ENCODE peak calls at places on chromosome 12, in seven cellular contexts. One of them, this sample, is unnamed.

GRCh38 chr12:54958048-54958658 is 26.4 kb downstream of the TESPA1 start:
- DNase-seq in upper lobe of left lung: no peak
- DNase-seq in prostate gland: peak; percentile 48
- DNase-seq in GM12878: peak; percentile 44
- DNase-seq in breast epithelium: no peak
- DNase-seq in GM12892: no peak
- DNase-seq in GM12891: no peak
- DNase-seq in this sample: peak; percentile 42

GRCh38 chr12:132522586-132523380 is 32.8 kb downstream of the FBRSL1 start:
- DNase-seq in upper lobe of left lung: no peak
- DNase-seq in prostate gland: no peak
- DNase-seq in GM12878: no peak
- DNase-seq in breast epithelium: no peak
- DNase-seq in GM12892: no peak
- DNase-seq in GM12891: no peak
- DNase-seq in this sample: no peak

GRCh38 chr12:20044836-20045235 is 323.5 kb upstream of the PDE3A start:
- DNase-seq in upper lobe of left lung: no peak
- DNase-seq in prostate gland: no peak
- DNase-seq in GM12878: no peak
- DNase-seq in breast epithelium: no peak
- DNase-seq in GM12892: no peak
- DNase-seq in GM12891: no peak
- DNase-seq in this sample: no peak

GRCh38 chr12:29782285-29782820 is 1.4 kb downstream of the TMTC1 start:
- DNase-seq in upper lobe of left lung: no peak
- DNase-seq in prostate gland: peak; percentile 11
- DNase-seq in GM12878: no peak
- DNase-seq in breast epithelium: no peak
- DNase-seq in GM12892: no peak
- DNase-seq in GM12891: no peak
- DNase-seq in this sample: no peak

GRCh38 chr12:90510948-90511347 is 444.0 kb downstream of the CCER1 start:
- DNase-seq in upper lobe of left lung: no peak
- DNase-seq in prostate gland: no peak
- DNase-seq in GM12878: no peak
- DNase-seq in breast epithelium: no peak
- DNase-seq in GM12892: no peak
- DNase-seq in GM12891: no peak
- DNase-seq in this sample: no peak

GRCh38 chr12:110379201-110379600 is 24.3 kb downstream of the ANAPC7 start:
- DNase-seq in upper lobe of left lung: no peak
- DNase-seq in prostate gland: no peak
- DNase-seq in GM12878: no peak
- DNase-seq in breast epithelium: no peak
- DNase-seq in GM12892: no peak
- DNase-seq in GM12891: no peak
- DNase-seq in this sample: no peak

GRCh38 chr12:2959194-2959507 is at the start of gene TEAD4:
- DNase-seq in upper lobe of left lung: peak; percentile 58
- DNase-seq in prostate gland: peak; percentile 60
- DNase-seq in GM12878: no peak
- DNase-seq in breast epithelium: no peak
- DNase-seq in GM12892: peak; percentile 48
- DNase-seq in GM12891: peak; percentile 69
- DNase-seq in this sample: peak; percentile 64

GRCh38 chr12:21801522-21802288 is 27.2 kb upstream of the KCNJ8 start:
- DNase-seq in upper lobe of left lung: no peak
- DNase-seq in prostate gland: no peak
- DNase-seq in GM12878: no peak
- DNase-seq in breast epithelium: no peak
- DNase-seq in GM12892: no peak
- DNase-seq in GM12891: no peak
- DNase-seq in this sample: no peak

GRCh38 chr12:42643881-42644579 is 54.5 kb upstream of the PRICKLE1 start:
- DNase-seq in upper lobe of left lung: no peak
- DNase-seq in prostate gland: no peak
- DNase-seq in GM12878: no peak
- DNase-seq in breast epithelium: no peak
- DNase-seq in GM12892: no peak
- DNase-seq in GM12891: no peak
- DNase-seq in this sample: no peak

GRCh38 chr12:123369209-123369608 is 4.6 kb upstream of the SBNO1 start:
- DNase-seq in upper lobe of left lung: no peak
- DNase-seq in prostate gland: no peak
- DNase-seq in GM12878: no peak
- DNase-seq in breast epithelium: no peak
- DNase-seq in GM12892: no peak
- DNase-seq in GM12891: no peak
- DNase-seq in this sample: no peak

GRCh38 chr12:77070382-77071294 is 5.3 kb upstream of the E2F7 start:
- DNase-seq in upper lobe of left lung: no peak
- DNase-seq in prostate gland: no peak
- DNase-seq in GM12878: peak; percentile 48
- DNase-seq in breast epithelium: no peak
- DNase-seq in GM12892: no peak
- DNase-seq in GM12891: no peak
- DNase-seq in this sample: no peak

GRCh38 chr12:75270157-75270556 is 60.0 kb downstream of the CAPS2 start:
- DNase-seq in upper lobe of left lung: no peak
- DNase-seq in prostate gland: no peak
- DNase-seq in GM12878: no peak
- DNase-seq in breast epithelium: no peak
- DNase-seq in GM12892: no peak
- DNase-seq in GM12891: no peak
- DNase-seq in this sample: no peak

GRCh38 chr12:74412607-74413230 is 124.9 kb upstream of the ATXN7L3B start:
- DNase-seq in upper lobe of left lung: no peak
- DNase-seq in prostate gland: no peak
- DNase-seq in GM12878: no peak
- DNase-seq in breast epithelium: no peak
- DNase-seq in GM12892: no peak
- DNase-seq in GM12891: no peak
- DNase-seq in this sample: no peak

GRCh38 chr12:29591140-29592020 is 93.9 kb upstream of the OVCH1 start:
- DNase-seq in upper lobe of left lung: no peak
- DNase-seq in prostate gland: no peak
- DNase-seq in GM12878: no peak
- DNase-seq in breast epithelium: no peak
- DNase-seq in GM12892: no peak
- DNase-seq in GM12891: no peak
- DNase-seq in this sample: no peak

GRCh38 chr12:124679533-124680371 is 112.3 kb upstream of the NCOR2 start:
- DNase-seq in upper lobe of left lung: no peak
- DNase-seq in prostate gland: peak; percentile 47
- DNase-seq in GM12878: no peak
- DNase-seq in breast epithelium: no peak
- DNase-seq in GM12892: no peak
- DNase-seq in GM12891: no peak
- DNase-seq in this sample: peak; percentile 80

GRCh38 chr12:44827832-44828438 is 48.2 kb downstream of the NELL2 start:
- DNase-seq in upper lobe of left lung: no peak
- DNase-seq in prostate gland: no peak
- DNase-seq in GM12878: no peak
- DNase-seq in breast epithelium: no peak
- DNase-seq in GM12892: no peak
- DNase-seq in GM12891: no peak
- DNase-seq in this sample: no peak

GRCh38 chr12:31201382-31201781 is 124.6 kb downstream of the SINHCAF start:
- DNase-seq in upper lobe of left lung: no peak
- DNase-seq in prostate gland: no peak
- DNase-seq in GM12878: no peak
- DNase-seq in breast epithelium: no peak
- DNase-seq in GM12892: no peak
- DNase-seq in GM12891: no peak
- DNase-seq in this sample: no peak

GRCh38 chr12:45713108-45713507 is 16.4 kb upstream of the ARID2 start:
- DNase-seq in upper lobe of left lung: no peak
- DNase-seq in prostate gland: no peak
- DNase-seq in GM12878: no peak
- DNase-seq in breast epithelium: no peak
- DNase-seq in GM12892: no peak
- DNase-seq in GM12891: no peak
- DNase-seq in this sample: no peak

GRCh38 chr12:118237053-118237665 is 101.2 kb downstream of the PEBP1 start:
- DNase-seq in upper lobe of left lung: no peak
- DNase-seq in prostate gland: no peak
- DNase-seq in GM12878: peak; percentile 65
- DNase-seq in breast epithelium: no peak
- DNase-seq in GM12892: peak; percentile 20
- DNase-seq in GM12891: peak; percentile 17
- DNase-seq in this sample: no peak

GRCh38 chr12:123163227-123163626 is 12.3 kb upstream of the PITPNM2 start:
- DNase-seq in upper lobe of left lung: no peak
- DNase-seq in prostate gland: no peak
- DNase-seq in GM12878: no peak
- DNase-seq in breast epithelium: no peak
- DNase-seq in GM12892: no peak
- DNase-seq in GM12891: no peak
- DNase-seq in this sample: no peak

GRCh38 chr12:71478277-71478676 is 38.7 kb downstream of the LGR5 start:
- DNase-seq in upper lobe of left lung: no peak
- DNase-seq in prostate gland: no peak
- DNase-seq in GM12878: no peak
- DNase-seq in breast epithelium: no peak
- DNase-seq in GM12892: no peak
- DNase-seq in GM12891: no peak
- DNase-seq in this sample: no peak

GRCh38 chr12:78385541-78385940 is 479.0 kb upstream of the SYT1 start:
- DNase-seq in upper lobe of left lung: no peak
- DNase-seq in prostate gland: no peak
- DNase-seq in GM12878: no peak
- DNase-seq in breast epithelium: no peak
- DNase-seq in GM12892: no peak
- DNase-seq in GM12891: no peak
- DNase-seq in this sample: no peak

GRCh38 chr12:41521872-41522379 is 333.8 kb downstream of the PDZRN4 start:
- DNase-seq in upper lobe of left lung: no peak
- DNase-seq in prostate gland: no peak
- DNase-seq in GM12878: peak; percentile 3
- DNase-seq in breast epithelium: no peak
- DNase-seq in GM12892: no peak
- DNase-seq in GM12891: no peak
- DNase-seq in this sample: no peak

GRCh38 chr12:26056335-26056734 is 68.5 kb downstream of the BHLHE41 start:
- DNase-seq in upper lobe of left lung: peak; percentile 41
- DNase-seq in prostate gland: peak; percentile 8
- DNase-seq in GM12878: no peak
- DNase-seq in breast epithelium: no peak
- DNase-seq in GM12892: no peak
- DNase-seq in GM12891: no peak
- DNase-seq in this sample: peak; percentile 61

GRCh38 chr12:52496590-52497071 is 3.6 kb upstream of the KRT6A start:
- DNase-seq in upper lobe of left lung: no peak
- DNase-seq in prostate gland: no peak
- DNase-seq in GM12878: no peak
- DNase-seq in breast epithelium: no peak
- DNase-seq in GM12892: no peak
- DNase-seq in GM12891: no peak
- DNase-seq in this sample: no peak
- TF ChIP-seq POLR2AphosphoS5 in upper lobe of left lung: no peak
- TF ChIP-seq POLR2AphosphoS5 in prostate gland: no peak
- TF ChIP-seq POLR2AphosphoS5 in GM12878: no peak
- TF ChIP-seq POLR2AphosphoS5 in breast epithelium: no peak
- TF ChIP-seq POLR2AphosphoS5 in GM12892: no peak
- TF ChIP-seq POLR2AphosphoS5 in GM12891: no peak
- TF ChIP-seq POLR2AphosphoS5 in this sample: no peak

DNA sequence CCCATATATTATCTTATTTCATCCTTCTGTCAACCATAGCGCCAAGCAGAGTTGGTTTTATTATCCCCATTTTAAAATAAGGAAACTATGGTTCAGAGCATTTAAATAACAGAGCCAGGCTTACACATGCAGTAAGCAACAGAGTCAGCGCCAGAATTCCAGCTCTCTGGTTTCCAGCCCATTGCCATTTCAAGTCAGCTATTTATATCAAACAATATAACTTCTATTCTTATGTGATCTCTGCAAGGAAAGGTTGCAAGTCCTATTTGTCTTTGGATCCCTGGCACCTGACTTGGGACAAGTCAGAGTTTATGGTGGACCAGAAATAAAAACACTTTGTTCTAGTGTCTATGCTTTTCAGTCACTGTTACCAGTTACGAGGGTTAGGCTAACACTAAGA is 174.1 kb upstream of the EEA1 start:
- DNase-seq in upper lobe of left lung: no peak
- DNase-seq in prostate gland: peak; percentile 64
- DNase-seq in GM12878: no peak
- DNase-seq in breast epithelium: no peak
- DNase-seq in GM12892: no peak
- DNase-seq in GM12891: no peak
- DNase-seq in this sample: no peak
- TF ChIP-seq POLR2AphosphoS5 in upper lobe of left lung: no peak
- TF ChIP-seq POLR2AphosphoS5 in prostate gland: peak; percentile 65
- TF ChIP-seq POLR2AphosphoS5 in GM12878: no peak
- TF ChIP-seq POLR2AphosphoS5 in breast epithelium: no peak
- TF ChIP-seq POLR2AphosphoS5 in GM12892: no peak
- TF ChIP-seq POLR2AphosphoS5 in GM12891: no peak
- TF ChIP-seq POLR2AphosphoS5 in this sample: no peak

DNA sequence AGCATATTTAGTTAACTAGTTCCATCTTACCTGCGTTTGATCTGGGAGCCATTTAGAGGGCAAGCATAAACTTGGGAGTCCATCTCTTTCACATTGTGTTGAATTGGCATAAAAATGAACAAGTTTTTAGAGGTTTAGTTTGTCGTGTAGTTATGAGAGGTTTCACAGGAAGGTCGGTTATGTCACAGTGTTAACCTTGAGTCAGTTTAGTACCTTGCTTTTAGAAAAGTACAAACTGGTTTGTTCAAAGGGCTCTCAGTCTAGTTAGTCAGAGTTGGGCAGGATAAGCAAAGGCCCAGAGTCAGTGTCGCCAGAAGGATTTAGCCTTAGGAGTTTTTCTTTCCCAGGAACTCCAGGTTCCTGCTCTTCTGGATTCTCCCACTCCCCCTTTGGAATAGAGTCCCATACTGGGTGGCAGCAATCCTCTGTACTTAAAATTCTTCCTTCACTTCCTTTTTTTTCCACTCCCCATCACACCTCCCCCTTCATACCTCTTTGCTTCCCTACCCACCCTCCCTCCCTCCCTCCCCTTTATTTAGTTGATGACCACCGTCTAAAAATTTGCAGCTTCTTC is 12.0 kb downstream of the PCBP2 start:
- DNase-seq in upper lobe of left lung: no peak
- DNase-seq in prostate gland: no peak
- DNase-seq in GM12878: no peak
- DNase-seq in breast epithelium: no peak
- DNase-seq in GM12892: no peak
- DNase-seq in GM12891: no peak
- DNase-seq in this sample: no peak
- TF ChIP-seq POLR2AphosphoS5 in upper lobe of left lung: no peak
- TF ChIP-seq POLR2AphosphoS5 in prostate gland: no peak
- TF ChIP-seq POLR2AphosphoS5 in GM12878: no peak
- TF ChIP-seq POLR2AphosphoS5 in breast epithelium: no peak
- TF ChIP-seq POLR2AphosphoS5 in GM12892: no peak
- TF ChIP-seq POLR2AphosphoS5 in GM12891: no peak
- TF ChIP-seq POLR2AphosphoS5 in this sample: no peak

DNA sequence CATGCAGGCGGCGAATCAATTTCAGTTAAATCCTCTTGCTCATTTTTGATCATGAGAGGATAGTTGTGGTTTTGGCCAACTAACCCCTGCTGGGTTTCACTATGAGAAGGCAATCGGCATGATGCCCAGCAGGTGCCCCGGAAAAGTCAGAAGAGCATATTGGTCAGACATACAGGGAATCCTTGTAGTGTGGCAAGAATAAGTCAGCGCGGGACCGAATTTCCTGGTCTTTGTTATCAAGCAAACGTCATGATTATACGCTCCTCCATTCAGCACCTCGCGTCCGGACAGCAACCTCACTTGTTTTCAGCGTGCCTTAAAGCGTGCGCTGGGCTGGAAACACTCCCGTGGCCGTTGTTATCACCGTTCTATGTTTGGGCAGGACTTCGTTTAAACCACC is 1.8 kb downstream of the TBC1D30 start:
- DNase-seq in upper lobe of left lung: peak; percentile 32
- DNase-seq in prostate gland: peak; percentile 36
- DNase-seq in GM12878: peak; percentile 66
- DNase-seq in breast epithelium: no peak
- DNase-seq in GM12892: no peak
- DNase-seq in GM12891: peak; percentile 22
- DNase-seq in this sample: peak; percentile 81
- TF ChIP-seq POLR2AphosphoS5 in upper lobe of left lung: no peak
- TF ChIP-seq POLR2AphosphoS5 in prostate gland: peak; percentile 35
- TF ChIP-seq POLR2AphosphoS5 in GM12878: no peak
- TF ChIP-seq POLR2AphosphoS5 in breast epithelium: no peak
- TF ChIP-seq POLR2AphosphoS5 in GM12892: no peak
- TF ChIP-seq POLR2AphosphoS5 in GM12891: no peak
- TF ChIP-seq POLR2AphosphoS5 in this sample: peak; percentile 71

This sample was measured in stomach.